ENCODE peak calls at places on chromosome 17, in six cellular contexts. F is stimulated activated CD4-positive, alpha-beta T cell treated with anti-CD3 and anti-CD28 coated beads, Interleukin-1b, Interleukin-23, amount 100 ng/mL, for 1 hour; O is frontal cortex; U is IMR-90; H is mesothelial cell of epicardium; E is posterior cingulate gyrus. B is an unnamed sample.

GRCh38 chr17:65589321-65589720 is 27.9 kb upstream of the AXIN2 start:
- DNase-seq in O (no peak), H (no peak), E (no peak), F (no peak), U (no peak), B (peak; percentile 18)

GRCh38 chr17:39813631-39814030 is 50.5 kb downstream of the IKZF3 start:
- DNase-seq in F (peak; percentile 30), H (no peak), E (no peak), U (no peak), O (no peak), B (no peak)

GRCh38 chr17:29844339-29845048 is 85.5 kb downstream of the SSH2 start:
- DNase-seq in O (no peak), H (peak; percentile 55), U (no peak), F (no peak), E (no peak), B (peak; percentile 15)

GRCh38 chr17:67575325-67575724 is 142.4 kb upstream of the NOL11 start:
- DNase-seq in U (no peak), F (no peak), O (no peak), H (no peak), E (no peak), B (no peak)

GRCh38 chr17:80466188-80466705 is 10.2 kb downstream of the NPTX1 start:
- DNase-seq in H (no peak), E (no peak), U (no peak), O (no peak), F (no peak), B (no peak)

GRCh38 chr17:45775576-45776011 is 8.5 kb upstream of the CRHR1 start:
- DNase-seq in H (no peak), F (no peak), O (no peak), E (no peak), U (no peak), B (no peak)

GRCh38 chr17:49038544-49038943 is 41.4 kb downstream of the IGF2BP1 start:
- DNase-seq in O (no peak), E (no peak), F (no peak), H (no peak), U (no peak), B (no peak)

GRCh38 chr17:49580055-49580721 is 4.5 kb downstream of the NXPH3 start:
- DNase-seq in O (no peak), E (no peak), H (no peak), U (no peak), F (no peak), B (no peak)

GRCh38 chr17:63289931-63290330 is 156.2 kb downstream of the CYB561 start:
- DNase-seq in U (no peak), H (no peak), E (no peak), F (no peak), O (no peak), B (no peak)

GRCh38 chr17:880074-880870 is 98.1 kb downstream of the MRM3 start:
- DNase-seq in E (no peak), H (no peak), F (no peak), U (peak; percentile 25), O (no peak), B (no peak)

GRCh38 chr17:4074831-4075495 is 67.9 kb downstream of the ZZEF1 start:
- DNase-seq in E (no peak), F (no peak), H (no peak), U (peak; percentile 47), O (peak; percentile 27), B (peak; percentile 52)

GRCh38 chr17:48427598-48427997 is 2.4 kb downstream of the SKAP1 start:
- DNase-seq in O (no peak), U (no peak), H (no peak), F (no peak), E (no peak), B (no peak)

GRCh38 chr17:78338860-78339259 is 21.0 kb downstream of the SOCS3 start:
- DNase-seq in O (no peak), H (no peak), F (no peak), U (no peak), E (no peak), B (no peak)

GRCh38 chr17:65388911-65389310 is 172.5 kb downstream of the AXIN2 start:
- DNase-seq in O (no peak), H (no peak), U (no peak), E (no peak), F (no peak), B (no peak)